ENCODE peak calls at places on chromosome 9, in four cellular contexts. Z is brain microvascular endothelial cell, O is left colon, S is SHP77 treated with DMSO at 0.1 percent for 48 hours. Y is an unnamed sample.

GRCh38 chr9:26786571-26786970 is 106.0 kb downstream of the CAAP1 start:
- DNase-seq in Z (no peak), O (no peak), S (no peak), Y (no peak)

GRCh38 chr9:33393581-33393980 is 8.8 kb downstream of the AQP7 start:
- DNase-seq in Z (no peak), O (no peak), S (no peak), Y (no peak)

GRCh38 chr9:98159790-98160189 is 32.6 kb downstream of the CORO2A start:
- DNase-seq in Z (no peak), O (no peak), S (no peak), Y (no peak)

GRCh38 chr9:96782241-96782640 is 4.4 kb upstream of the ZNF510 start:
- DNase-seq in Z (no peak), O (no peak), S (no peak), Y (no peak)

GRCh38 chr9:69671904-69672827 is at the start of gene APBA1:
- DNase-seq in Z (peak), O (peak), S (no peak), Y (peak)

GRCh38 chr9:123741214-123741613 is 188.7 kb downstream of the DENND1A start:
- DNase-seq in Z (no peak), O (no peak), S (no peak), Y (no peak)

GRCh38 chr9:38142201-38142600 is 73.2 kb upstream of the SHB start:
- DNase-seq in Z (peak), O (no peak), S (no peak), Y (no peak)

GRCh38 chr9:17859228-17859627 is 280.4 kb downstream of the SH3GL2 start:
- DNase-seq in Z (no peak), O (no peak), S (no peak), Y (no peak)

Y was measured in NCI-H69.